ENCODE peak calls at places on chromosomes 3 and 15, in eight cellular contexts. K is cardiac muscle cell; W is Kasumi-1; E is activated CD4-positive, alpha-beta T cell treated with anti-CD3 and anti-CD28 coated beads for 1 hour; I is H9; R is stimulated activated CD4-positive, alpha-beta T cell treated with anti-CD3 and anti-CD28 coated beads, Interleukin-4, amount 100 ng/mL, for 24 hours; N is AG04449; P is NCI-H345. H is an unnamed sample.

GRCh38 chr3:113421082-113421481 is 20.2 kb downstream of the CFAP44 start:
- DNase-seq in K (no peak), W (no peak), E (no peak), I (no peak), R (no peak), N (no peak), P (no peak), H (no peak)

GRCh38 chr3:156246939-156247725 is 126.8 kb downstream of the KCNAB1 start:
- DNase-seq in K (no peak), W (no peak), E (no peak), I (no peak), R (no peak), N (no peak), P (no peak), H (no peak)

GRCh38 chr15:96337991-96338771 is 7.7 kb downstream of the NR2F2 start:
- DNase-seq in K (no peak), W (no peak), E (no peak), I (no peak), R (no peak), N (no peak), P (no peak), H (no peak)

GRCh38 chr15:82298032-82298431 is 35.4 kb downstream of the SAXO2 start:
- DNase-seq in K (no peak), W (no peak), E (no peak), I (no peak), R (no peak), N (no peak), P (no peak), H (no peak)

GRCh38 chr3:100761951-100762350 is 52.7 kb downstream of the TFG start:
- DNase-seq in K (no peak), W (peak; percentile 57), E (no peak), I (no peak), R (no peak), N (no peak), P (no peak), H (no peak)

GRCh38 chr15:37133619-37134018 is 33.3 kb upstream of the MEIS2 start:
- DNase-seq in K (no peak), W (peak; percentile 30), E (no peak), I (no peak), R (no peak), N (no peak), P (peak; percentile 2), H (no peak)

GRCh38 chr3:39809181-39809994 is at the start of gene MYRIP:
- DNase-seq in K (peak; percentile 91), W (peak; percentile 44), E (no peak), I (peak; percentile 86), R (no peak), N (no peak), P (peak; percentile 85), H (peak; percentile 26)

GRCh38 chr15:68816795-68817303 is 3.8 kb downstream of the ANP32A start:
- DNase-seq in K (peak; percentile 41), W (no peak), E (no peak), I (no peak), R (no peak), N (no peak), P (no peak), H (no peak)

GRCh38 chr3:151501171-151501790 is 40.4 kb upstream of the IGSF10 start:
- DNase-seq in K (no peak), W (no peak), E (no peak), I (no peak), R (no peak), N (peak; percentile 10), P (no peak), H (no peak)

GRCh38 chr15:67178569-67179210 is 75.8 kb downstream of the AAGAB start:
- DNase-seq in K (peak; percentile 81), W (no peak), E (no peak), I (no peak), R (no peak), N (peak; percentile 95), P (no peak), H (peak; percentile 33)

GRCh38 chr3:126131881-126132750 is 48.2 kb upstream of the SLC41A3 start:
- DNase-seq in K (no peak), W (no peak), E (no peak), I (peak; percentile 22), R (no peak), N (no peak), P (no peak), H (peak; percentile 9)

GRCh38 chr3:54342676-54343075 is 220.3 kb downstream of the CACNA2D3 start:
- DNase-seq in K (no peak), W (no peak), E (no peak), I (no peak), R (no peak), N (no peak), P (peak; percentile 69), H (no peak)

GRCh38 chr3:142947352-142947751 is 16.1 kb downstream of the PAQR9 start:
- DNase-seq in K (no peak), W (no peak), E (no peak), I (peak; percentile 56), R (no peak), N (no peak), P (no peak), H (no peak)

GRCh38 chr15:49101536-49101935 is 53.9 kb downstream of the COPS2 start:
- DNase-seq in K (no peak), W (no peak), E (no peak), I (no peak), R (no peak), N (no peak), P (no peak), H (no peak)

GRCh38 chr3:150036780-150037179 is 66.1 kb upstream of the PFN2 start:
- DNase-seq in K (no peak), W (no peak), E (no peak), I (no peak), R (no peak), N (no peak), P (peak; percentile 12), H (no peak)

GRCh38 chr3:1139071-1139470 is 46.2 kb downstream of the CNTN6 start:
- DNase-seq in K (no peak), W (no peak), E (no peak), I (no peak), R (no peak), N (no peak), P (no peak), H (no peak)